ENCODE peak calls at places on chromosomes 7 and 10, in seven cellular contexts. One of them, this sample, is unnamed.

GRCh38 chr10:124568858-124569622 is 107.4 kb downstream of the LHPP start:
- DNase-seq in mesendoderm: no peak
- DNase-seq in mesenchymal stem cell: no peak
- DNase-seq in IMR-90: no peak
- DNase-seq in neuronal stem cell: no peak
- DNase-seq in H1: no peak
- DNase-seq in H9: no peak
- DNase-seq in this sample: peak

GRCh38 chr10:114714281-114714741 is 56.2 kb upstream of the ABLIM1 start:
- DNase-seq in IMR-90: peak
- DNase-seq in neuronal stem cell: no peak
- DNase-seq in H9: no peak
- DNase-seq in mesendoderm: no peak
- DNase-seq in mesenchymal stem cell: peak
- DNase-seq in H1: no peak
- DNase-seq in this sample: peak

GRCh38 chr10:113420733-113421200 is 132.1 kb upstream of the HABP2 start:
- DNase-seq in H1: no peak
- DNase-seq in H9: no peak
- DNase-seq in neuronal stem cell: no peak
- DNase-seq in IMR-90: no peak
- DNase-seq in mesendoderm: no peak
- DNase-seq in mesenchymal stem cell: no peak
- DNase-seq in this sample: peak

GRCh38 chr10:24416248-24416647 is 207.3 kb downstream of the KIAA1217 start:
- DNase-seq in neuronal stem cell: no peak
- DNase-seq in mesenchymal stem cell: no peak
- DNase-seq in H9: no peak
- DNase-seq in IMR-90: no peak
- DNase-seq in H1: no peak
- DNase-seq in mesendoderm: no peak
- DNase-seq in this sample: no peak

GRCh38 chr10:59885430-59886134 is 20.8 kb downstream of the CCDC6 start:
- DNase-seq in H1: no peak
- DNase-seq in IMR-90: no peak
- DNase-seq in mesendoderm: peak
- DNase-seq in H9: no peak
- DNase-seq in mesenchymal stem cell: no peak
- DNase-seq in neuronal stem cell: no peak
- DNase-seq in this sample: peak

GRCh38 chr10:129951251-129951808 is 12.7 kb downstream of the EBF3 start:
- DNase-seq in neuronal stem cell: no peak
- DNase-seq in H1: no peak
- DNase-seq in H9: no peak
- DNase-seq in mesendoderm: no peak
- DNase-seq in IMR-90: no peak
- DNase-seq in mesenchymal stem cell: no peak
- DNase-seq in this sample: no peak

GRCh38 chr7:26685636-26686035 is 178.8 kb downstream of the SKAP2 start:
- DNase-seq in neuronal stem cell: no peak
- DNase-seq in H9: no peak
- DNase-seq in mesenchymal stem cell: peak
- DNase-seq in H1: no peak
- DNase-seq in IMR-90: peak
- DNase-seq in mesendoderm: no peak
- DNase-seq in this sample: no peak

GRCh38 chr10:102418612-102419560 is at the start of gene PSD:
- DNase-seq in IMR-90: no peak
- DNase-seq in H9: peak
- DNase-seq in neuronal stem cell: no peak
- DNase-seq in mesendoderm: peak
- DNase-seq in mesenchymal stem cell: no peak
- DNase-seq in H1: no peak
- DNase-seq in this sample: no peak

GRCh38 chr10:2037966-2038493 is 300.7 kb upstream of the ADARB2 start:
- DNase-seq in H9: no peak
- DNase-seq in mesendoderm: no peak
- DNase-seq in neuronal stem cell: no peak
- DNase-seq in IMR-90: no peak
- DNase-seq in mesenchymal stem cell: no peak
- DNase-seq in H1: no peak
- DNase-seq in this sample: no peak
- H3K23ac ChIP-seq in H9: no peak
- H3K23ac ChIP-seq in mesendoderm: no peak
- H3K23ac ChIP-seq in neuronal stem cell: no peak
- H3K23ac ChIP-seq in IMR-90: no peak
- H3K23ac ChIP-seq in mesenchymal stem cell: no peak
- H3K23ac ChIP-seq in H1: no peak
- H3K23ac ChIP-seq in this sample: no peak

GRCh38 chr10:34200355-34200901 is 614.7 kb downstream of the PARD3 start:
- DNase-seq in neuronal stem cell: no peak
- DNase-seq in mesenchymal stem cell: peak
- DNase-seq in H1: no peak
- DNase-seq in H9: no peak
- DNase-seq in IMR-90: no peak
- DNase-seq in mesendoderm: no peak
- DNase-seq in this sample: no peak
- H2BK120ac ChIP-seq in neuronal stem cell: no peak
- H2BK120ac ChIP-seq in mesenchymal stem cell: no peak
- H2BK120ac ChIP-seq in H1: no peak
- H2BK120ac ChIP-seq in H9: no peak
- H2BK120ac ChIP-seq in IMR-90: no peak
- H2BK120ac ChIP-seq in mesendoderm: no peak
- H2BK120ac ChIP-seq in this sample: no peak

GRCh38 chr10:132044803-132045202 is 20.9 kb upstream of the JAKMIP3 start:
- DNase-seq in IMR-90: no peak
- DNase-seq in H9: no peak
- DNase-seq in mesendoderm: no peak
- DNase-seq in H1: no peak
- DNase-seq in neuronal stem cell: no peak
- DNase-seq in mesenchymal stem cell: no peak
- DNase-seq in this sample: no peak
- H4K8ac ChIP-seq in IMR-90: no peak
- H4K8ac ChIP-seq in H9: no peak
- H4K8ac ChIP-seq in mesendoderm: no peak
- H4K8ac ChIP-seq in H1: no peak
- H4K8ac ChIP-seq in neuronal stem cell: no peak
- H4K8ac ChIP-seq in mesenchymal stem cell: no peak
- H4K8ac ChIP-seq in this sample: no peak

GRCh38 chr10:18478354-18478753 is 173.0 kb downstream of the NSUN6 start:
- DNase-seq in H9: no peak
- DNase-seq in IMR-90: no peak
- DNase-seq in H1: no peak
- DNase-seq in neuronal stem cell: no peak
- DNase-seq in mesenchymal stem cell: no peak
- DNase-seq in mesendoderm: peak
- DNase-seq in this sample: no peak

GRCh38 chr10:18479502-18479901 is 171.9 kb downstream of the NSUN6 start:
- DNase-seq in IMR-90: no peak
- DNase-seq in mesendoderm: peak
- DNase-seq in mesenchymal stem cell: no peak
- DNase-seq in H1: no peak
- DNase-seq in neuronal stem cell: no peak
- DNase-seq in H9: no peak
- DNase-seq in this sample: no peak

GRCh38 chr10:18473424-18474110 is 177.8 kb downstream of the NSUN6 start:
- DNase-seq in H1: no peak
- DNase-seq in mesendoderm: no peak
- DNase-seq in H9: no peak
- DNase-seq in neuronal stem cell: no peak
- DNase-seq in mesenchymal stem cell: no peak
- DNase-seq in IMR-90: peak
- DNase-seq in this sample: no peak

GRCh38 chr10:18474111-18474455 is 177.3 kb downstream of the NSUN6 start:
- DNase-seq in H9: no peak
- DNase-seq in H1: no peak
- DNase-seq in IMR-90: no peak
- DNase-seq in mesenchymal stem cell: no peak
- DNase-seq in neuronal stem cell: no peak
- DNase-seq in mesendoderm: no peak
- DNase-seq in this sample: no peak

DNA sequence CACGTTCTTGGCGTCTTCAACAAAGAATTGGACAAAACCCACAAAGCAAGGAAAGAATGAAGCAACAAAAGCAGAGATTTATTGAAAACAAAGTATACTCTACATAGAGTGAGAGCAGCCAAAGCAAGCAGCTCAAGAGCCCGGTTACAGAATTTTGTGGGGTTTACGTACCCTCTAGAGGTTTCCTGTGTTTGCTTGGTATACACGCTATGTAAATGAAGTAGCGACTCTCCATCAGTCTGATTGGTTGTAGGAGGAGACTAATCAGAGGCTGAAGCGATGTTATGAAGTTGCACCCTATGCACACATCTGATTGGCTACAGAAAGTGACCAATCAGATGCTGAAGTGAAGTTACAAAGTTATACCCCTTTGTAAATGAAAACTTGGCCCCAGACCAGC is 175.1 kb downstream of the NSUN6 start:
- DNase-seq in H9: no peak
- DNase-seq in mesenchymal stem cell: no peak
- DNase-seq in IMR-90: no peak
- DNase-seq in H1: no peak
- DNase-seq in mesendoderm: no peak
- DNase-seq in neuronal stem cell: no peak
- DNase-seq in this sample: no peak
- H3K23ac ChIP-seq in H9: no peak
- H3K23ac ChIP-seq in mesenchymal stem cell: no peak
- H3K23ac ChIP-seq in IMR-90: no peak
- H3K23ac ChIP-seq in H1: no peak
- H3K23ac ChIP-seq in mesendoderm: no peak
- H3K23ac ChIP-seq in neuronal stem cell: no peak
- H3K23ac ChIP-seq in this sample: no peak

DNA sequence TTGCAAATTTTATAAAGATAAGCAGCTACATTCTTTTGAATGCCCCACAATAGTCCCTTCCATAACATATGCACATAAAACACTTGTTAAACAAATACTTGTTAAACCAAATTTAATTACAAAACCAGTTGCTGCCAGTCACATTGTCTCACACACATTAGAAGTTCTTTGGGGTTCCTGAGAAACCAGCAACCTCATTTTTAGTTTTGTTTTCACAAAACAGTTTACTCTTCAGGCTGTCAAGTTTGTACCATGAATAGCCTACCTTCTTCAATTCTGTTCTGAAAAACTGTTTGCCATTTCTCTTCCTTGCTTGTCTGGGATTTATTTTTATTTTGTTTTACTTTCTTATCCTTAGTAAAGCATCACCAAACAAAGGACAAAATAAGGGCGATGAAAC is 176.5 kb upstream of the PHF14 start:
- DNase-seq in mesendoderm: no peak
- DNase-seq in mesenchymal stem cell: no peak
- DNase-seq in H9: no peak
- DNase-seq in IMR-90: no peak
- DNase-seq in neuronal stem cell: no peak
- DNase-seq in H1: no peak
- DNase-seq in this sample: no peak
- H2BK120ac ChIP-seq in mesendoderm: no peak
- H2BK120ac ChIP-seq in mesenchymal stem cell: no peak
- H2BK120ac ChIP-seq in H9: no peak
- H2BK120ac ChIP-seq in IMR-90: no peak
- H2BK120ac ChIP-seq in neuronal stem cell: no peak
- H2BK120ac ChIP-seq in H1: no peak
- H2BK120ac ChIP-seq in this sample: no peak

GRCh38 chr10:11012476-11012875 is 5.2 kb upstream of the CELF2 start:
- DNase-seq in H9: no peak
- DNase-seq in IMR-90: no peak
- DNase-seq in mesenchymal stem cell: no peak
- DNase-seq in mesendoderm: no peak
- DNase-seq in H1: no peak
- DNase-seq in neuronal stem cell: no peak
- DNase-seq in this sample: no peak
- H4K8ac ChIP-seq in H9: no peak
- H4K8ac ChIP-seq in IMR-90: no peak
- H4K8ac ChIP-seq in mesenchymal stem cell: no peak
- H4K8ac ChIP-seq in mesendoderm: no peak
- H4K8ac ChIP-seq in H1: no peak
- H4K8ac ChIP-seq in neuronal stem cell: no peak
- H4K8ac ChIP-seq in this sample: no peak

GRCh38 chr10:35834916-35835499 is 192.9 kb upstream of the FZD8 start:
- DNase-seq in H1: no peak
- DNase-seq in H9: no peak
- DNase-seq in mesendoderm: peak
- DNase-seq in neuronal stem cell: no peak
- DNase-seq in IMR-90: no peak
- DNase-seq in mesenchymal stem cell: no peak
- DNase-seq in this sample: no peak
- H3K23ac ChIP-seq in H1: no peak
- H3K23ac ChIP-seq in H9: no peak
- H3K23ac ChIP-seq in mesendoderm: peak
- H3K23ac ChIP-seq in neuronal stem cell: no peak
- H3K23ac ChIP-seq in IMR-90: no peak
- H3K23ac ChIP-seq in mesenchymal stem cell: no peak
- H3K23ac ChIP-seq in this sample: no peak

DNA sequence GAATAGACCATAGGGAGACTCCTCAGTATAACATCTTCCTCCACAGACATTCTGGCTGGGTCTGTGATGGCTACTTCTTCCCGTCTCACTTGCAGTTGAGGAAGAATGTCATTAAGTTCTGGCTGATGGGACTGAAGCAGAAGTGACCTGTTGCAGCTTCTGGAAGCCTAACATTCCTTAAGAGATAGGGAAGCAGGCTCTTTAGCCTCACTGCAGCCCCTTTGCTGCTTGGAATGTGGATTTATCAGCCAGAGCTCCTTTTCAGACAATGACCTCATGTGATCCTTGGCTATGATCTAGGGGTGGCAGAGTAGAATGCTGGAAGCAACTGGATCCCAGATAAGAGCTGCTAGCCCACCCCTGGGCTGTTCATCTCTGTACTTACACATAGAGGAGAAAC is 142.5 kb downstream of the RNF216 start:
- DNase-seq in mesenchymal stem cell: peak
- DNase-seq in IMR-90: peak
- DNase-seq in neuronal stem cell: no peak
- DNase-seq in H9: no peak
- DNase-seq in H1: no peak
- DNase-seq in mesendoderm: peak
- DNase-seq in this sample: peak
- H2BK120ac ChIP-seq in mesenchymal stem cell: no peak
- H2BK120ac ChIP-seq in IMR-90: no peak
- H2BK120ac ChIP-seq in neuronal stem cell: no peak
- H2BK120ac ChIP-seq in H9: no peak
- H2BK120ac ChIP-seq in H1: no peak
- H2BK120ac ChIP-seq in mesendoderm: no peak
- H2BK120ac ChIP-seq in this sample: peak